ENCODE peak calls at places on chromosomes 1 and 21, in ten cellular contexts. W, A, G, M, R, D, L, Q, X and Z are unnamed samples. For H3K9me2, the result is how much of the 10 kb centered on the place peaks cover.

GRCh38 chr21:46060596-46061061 is 37.3 kb upstream of the COL6A2 start:
- DNase-seq in W (peak), A (no peak), G (peak), M (no peak), R (peak), D (no peak), L (peak), Q (no peak), X (no peak), Z (no peak)

GRCh38 chr1:11653101-11653601 is 1.1 kb downstream of the FBXO2 start:
- DNase-seq in W (peak), A (peak), G (peak), M (no peak), R (peak), D (no peak), L (no peak), Q (no peak), X (no peak), Z (peak)

GRCh38 chr1:58607391-58607790 is 30.3 kb upstream of the TACSTD2 start:
- DNase-seq in W (no peak), A (no peak), G (no peak), M (no peak), R (no peak), D (no peak), L (no peak), Q (no peak), X (no peak), Z (no peak)

GRCh38 chr1:47578026-47578861 is 140.4 kb downstream of the FOXD2 start:
- DNase-seq in W (peak), A (peak), G (no peak), M (no peak), R (peak), D (no peak), L (no peak), Q (peak), X (no peak), Z (no peak)

GRCh38 chr1:239944666-239945065 is 147.0 kb upstream of the FMN2 start:
- DNase-seq in W (no peak), A (no peak), G (no peak), M (no peak), R (no peak), D (no peak), L (no peak), Q (no peak), X (no peak), Z (no peak)

GRCh38 chr1:8941906-8942305 is 3.8 kb upstream of the CA6 start:
- DNase-seq in W (peak), A (no peak), G (no peak), M (no peak), R (peak), D (no peak), L (peak), Q (no peak), X (no peak), Z (peak)

GRCh38 chr21:36818051-36818450 is 119.1 kb downstream of the SIM2 start:
- DNase-seq in W (no peak), A (no peak), G (no peak), M (no peak), R (no peak), D (no peak), L (no peak), Q (no peak), X (no peak), Z (no peak)

GRCh38 chr1:219215477-219215876 is 41.8 kb downstream of the LYPLAL1 start:
- DNase-seq in W (no peak), A (no peak), G (no peak), M (no peak), R (no peak), D (no peak), L (no peak), Q (no peak), X (no peak), Z (no peak)

GRCh38 chr21:14453339-14453738 is 70.4 kb upstream of the HSPA13 start:
- DNase-seq in W (no peak), A (no peak), G (no peak), M (peak), R (peak), D (no peak), L (no peak), Q (no peak), X (no peak), Z (no peak)

GRCh38 chr1:184861755-184862336 is 107.2 kb upstream of the EDEM3 start:
- DNase-seq in W (no peak), A (no peak), G (no peak), M (no peak), R (no peak), D (no peak), L (no peak), Q (no peak), X (no peak), Z (no peak)

GRCh38 chr1:207892764-207893163 is 18.2 kb downstream of the CD34 start:
- DNase-seq in W (no peak), A (no peak), G (no peak), M (no peak), R (no peak), D (no peak), L (no peak), Q (no peak), X (no peak), Z (no peak)

GRCh38 chr1:156124557-156125483 is 10.3 kb downstream of the LMNA start:
- DNase-seq in W (peak), A (peak), G (peak), M (no peak), R (no peak), D (no peak), L (peak), Q (no peak), X (peak), Z (no peak)

GRCh38 chr21:24428539-24429186 is 1178.6 kb downstream of the MRPL39 start:
- DNase-seq in W (no peak), A (no peak), G (no peak), M (peak), R (no peak), D (no peak), L (no peak), Q (no peak), X (no peak), Z (no peak)

GRCh38 chr1:98001764-98002163 is 80.9 kb upstream of the DPYD start:
- DNase-seq in W (peak), A (peak), G (no peak), M (no peak), R (no peak), D (no peak), L (peak), Q (no peak), X (no peak), Z (no peak)

GRCh38 chr1:209150114-209150513 is 433.4 kb upstream of the CAMK1G start:
- DNase-seq in W (peak), A (peak), G (peak), M (peak), R (peak), D (peak), L (peak), Q (no peak), X (peak), Z (no peak)

GRCh38 chr21:31446206-31446900 is 102.3 kb upstream of the TIAM1 start:
- DNase-seq in W (no peak), A (no peak), G (no peak), M (peak), R (no peak), D (no peak), L (no peak), Q (no peak), X (no peak), Z (no peak)

DNA sequence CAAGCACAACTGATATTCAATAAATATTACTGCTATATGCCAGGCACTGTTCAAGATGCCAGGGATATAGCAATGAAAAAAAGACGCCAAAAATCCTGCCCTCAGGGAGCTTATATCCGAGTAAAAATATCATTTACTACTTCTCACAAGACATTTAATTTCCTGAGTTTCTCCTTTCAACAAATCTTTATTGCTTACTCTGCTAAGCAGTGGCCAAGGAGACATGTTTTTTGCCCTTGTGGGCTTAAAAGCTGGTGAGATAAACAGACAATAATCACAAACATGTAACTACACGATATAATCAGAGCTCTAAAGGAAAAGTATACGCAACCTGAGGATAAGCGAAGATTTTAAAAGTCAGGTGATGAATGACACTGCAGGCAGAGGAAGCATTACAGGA is 19.5 kb downstream of the TGFBR3 start:
- DNase-seq in W (no peak), A (no peak), G (no peak), M (no peak), R (no peak), D (no peak), L (no peak), Q (no peak), X (no peak), Z (no peak)
- H3K9me2 ChIP-seq in W (under half), A (under half), G (under half), M (under half), R (under half), D (under half), L (under half), Q (under half), X (under half), Z (under half)

GRCh38 chr1:70980361-70980760 is 67.3 kb downstream of the PTGER3 start:
- DNase-seq in W (no peak), A (peak), G (no peak), M (no peak), R (no peak), D (no peak), L (no peak), Q (no peak), X (no peak), Z (no peak)
- H3K9me2 ChIP-seq in W (under half), A (under half), G (under half), M (under half), R (under half), D (under half), L (under half), Q (under half), X (under half), Z (under half)

GRCh38 chr1:204416589-204417230 is 5.1 kb upstream of the PPP1R15B start:
- DNase-seq in W (no peak), A (no peak), G (no peak), M (no peak), R (no peak), D (no peak), L (no peak), Q (no peak), X (no peak), Z (no peak)

GRCh38 chr1:204417231-204417997 is 5.8 kb upstream of the PPP1R15B start:
- DNase-seq in W (peak), A (no peak), G (peak), M (no peak), R (peak), D (no peak), L (peak), Q (peak), X (no peak), Z (peak)

GRCh38 chr1:204420039-204421004 is 8.7 kb upstream of the PPP1R15B start:
- DNase-seq in W (no peak), A (peak), G (no peak), M (no peak), R (no peak), D (no peak), L (no peak), Q (no peak), X (no peak), Z (no peak)

GRCh38 chr1:204418174-204419063 is 6.8 kb upstream of the PPP1R15B start:
- DNase-seq in W (peak), A (no peak), G (peak), M (no peak), R (no peak), D (peak), L (peak), Q (no peak), X (no peak), Z (no peak)

GRCh38 chr1:204419064-204419403 is 7.4 kb upstream of the PPP1R15B start:
- DNase-seq in W (peak), A (no peak), G (peak), M (no peak), R (no peak), D (no peak), L (peak), Q (no peak), X (no peak), Z (no peak)
- H3K9me2 ChIP-seq in W (under half), A (under half), G (under half), M (under half), R (under half), D (under half), L (under half), Q (under half), X (under half), Z (under half)

GRCh38 chr1:62111084-62111483 is 83.6 kb upstream of the L1TD1 start:
- DNase-seq in W (no peak), A (no peak), G (no peak), M (no peak), R (no peak), D (no peak), L (no peak), Q (no peak), X (no peak), Z (no peak)

GRCh38 chr1:62103880-62104279 is 90.8 kb upstream of the L1TD1 start:
- DNase-seq in W (no peak), A (peak), G (no peak), M (no peak), R (no peak), D (no peak), L (no peak), Q (no peak), X (no peak), Z (no peak)

GRCh38 chr1:62109124-62109523 is 85.5 kb upstream of the L1TD1 start:
- DNase-seq in W (no peak), A (no peak), G (no peak), M (no peak), R (no peak), D (no peak), L (no peak), Q (no peak), X (no peak), Z (no peak)

GRCh38 chr1:62110198-62110817 is 84.3 kb upstream of the L1TD1 start:
- DNase-seq in W (no peak), A (peak), G (no peak), M (no peak), R (no peak), D (no peak), L (no peak), Q (no peak), X (no peak), Z (no peak)

GRCh38 chr1:62107923-62108322 is 86.7 kb upstream of the L1TD1 start:
- DNase-seq in W (peak), A (no peak), G (no peak), M (no peak), R (no peak), D (no peak), L (no peak), Q (no peak), X (no peak), Z (no peak)
- H3K9me2 ChIP-seq in W (under half), A (under half), G (under half), M (under half), R (under half), D (under half), L (under half), Q (under half), X (under half), Z (under half)

DNA sequence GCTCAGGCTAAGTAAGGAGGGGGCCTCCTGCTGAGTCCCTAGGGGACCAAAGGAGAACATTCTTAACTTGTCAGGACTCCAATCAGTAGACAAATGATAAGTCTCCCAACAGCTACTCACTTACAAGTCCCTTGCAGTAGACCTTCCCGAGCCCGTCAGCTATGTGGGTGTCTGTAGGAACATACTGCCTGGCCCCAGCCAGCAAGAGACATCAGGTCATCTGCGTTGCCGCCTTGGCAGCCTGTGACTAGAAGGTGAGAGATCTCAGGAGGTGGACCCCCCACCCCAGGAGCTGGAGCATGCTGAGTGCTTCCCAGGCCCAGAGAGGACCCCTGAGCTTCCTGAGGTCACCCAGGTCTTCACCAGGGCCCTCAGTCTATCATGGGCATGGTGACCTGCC is 250.5 kb downstream of the C1orf94 start:
- DNase-seq in W (no peak), A (no peak), G (no peak), M (no peak), R (no peak), D (no peak), L (no peak), Q (no peak), X (no peak), Z (no peak)
- H3K9me2 ChIP-seq in W (under half), A (under half), G (under half), M (under half), R (under half), D (under half), L (under half), Q (under half), X (under half), Z (under half)

DNA sequence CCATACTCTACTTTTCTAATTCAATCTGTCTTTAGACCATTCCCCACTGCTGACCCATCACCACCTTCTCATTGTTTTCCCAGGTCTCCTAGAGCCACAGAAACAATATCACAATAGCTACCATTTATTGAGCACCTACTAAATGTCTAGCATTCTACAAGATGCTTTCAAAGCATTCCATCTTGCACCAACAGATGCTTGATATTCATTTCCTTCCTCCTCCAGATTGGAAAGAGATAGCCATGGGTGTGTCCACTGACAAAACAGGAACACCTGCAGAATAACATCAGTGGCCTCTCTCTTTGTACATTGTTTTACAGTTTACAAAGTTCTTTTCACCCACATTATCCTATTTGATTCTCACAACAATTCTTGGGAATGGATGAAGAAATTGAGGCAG is 2.2 kb downstream of the RAB3B start:
- DNase-seq in W (no peak), A (no peak), G (no peak), M (no peak), R (no peak), D (no peak), L (no peak), Q (no peak), X (no peak), Z (no peak)
- H3K9me2 ChIP-seq in W (under half), A (under half), G (under half), M (under half), R (under half), D (under half), L (under half), Q (under half), X (under half), Z (under half)

GRCh38 chr1:3555131-3555920 is 56.0 kb downstream of the MEGF6 start:
- DNase-seq in W (no peak), A (no peak), G (peak), M (no peak), R (no peak), D (no peak), L (no peak), Q (no peak), X (no peak), Z (no peak)
- H3K9me2 ChIP-seq in W (under half), A (under half), G (under half), M (under half), R (under half), D (under half), L (under half), Q (under half), X (under half), Z (under half)

DNA sequence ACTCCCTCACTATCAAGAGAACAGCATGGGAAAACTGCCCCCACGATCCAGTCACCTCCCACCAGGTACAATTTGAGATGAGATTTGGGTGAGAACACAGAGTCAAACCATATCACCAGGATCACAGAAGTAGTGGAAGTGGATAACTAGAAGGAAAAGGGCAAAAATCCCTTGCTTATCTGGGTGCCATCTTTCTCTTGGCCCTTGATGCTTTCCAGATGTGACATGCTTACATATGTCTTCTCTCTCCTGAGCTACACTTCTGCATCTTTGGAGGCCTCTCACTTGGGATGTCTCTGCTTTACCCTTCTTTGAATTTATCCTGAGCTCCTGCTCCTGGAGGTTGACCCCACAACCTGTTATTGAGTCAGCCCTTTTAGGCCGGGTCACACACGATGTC is 57.6 kb upstream of the APOBEC4 start:
- DNase-seq in W (no peak), A (no peak), G (no peak), M (no peak), R (no peak), D (no peak), L (no peak), Q (no peak), X (no peak), Z (no peak)
- H3K9me2 ChIP-seq in W (under half), A (under half), G (under half), M (under half), R (under half), D (under half), L (under half), Q (under half), X (under half), Z (under half)